ENCODE peak calls at places on chromosomes 16 and 17, in four cellular contexts. H is lung; I is naive thymus-derived CD4-positive, alpha-beta T cell; D is CD4-positive, alpha-beta memory T cell. Z is an unnamed sample.

GRCh38 chr17:43330876-43331639 is 67.7 kb upstream of the ARL4D start:
- DNase-seq in I (no peak), D (no peak), H (no peak), Z (no peak)

GRCh38 chr17:193841-194806 is 12.7 kb upstream of the DOC2B start:
- DNase-seq in H (no peak), D (no peak), I (no peak), Z (no peak)

GRCh38 chr17:68310141-68310540 is 18.8 kb downstream of the ARSG start:
- DNase-seq in H (no peak), D (peak; percentile 27), I (peak; percentile 32), Z (no peak)

GRCh38 chr17:79621151-79621940 is 10.5 kb upstream of the RBFOX3 start:
- DNase-seq in H (no peak), D (no peak), I (no peak), Z (peak; percentile 31)

GRCh38 chr16:19227643-19228042 is 57.9 kb upstream of the CLEC19A start:
- DNase-seq in D (no peak), H (no peak), I (no peak), Z (peak; percentile 40)

GRCh38 chr16:27245276-27246231 is 23.0 kb downstream of the NSMCE1 start:
- DNase-seq in I (no peak), H (no peak), D (no peak), Z (no peak)

GRCh38 chr17:80649672-80650338 is 105.2 kb downstream of the RPTOR start:
- DNase-seq in I (peak; percentile 59), D (peak; percentile 45), H (peak; percentile 47), Z (peak; percentile 81)

GRCh38 chr17:32763855-32764439 is 113.0 kb downstream of the MYO1D start:
- DNase-seq in D (no peak), I (no peak), H (no peak), Z (no peak)

GRCh38 chr17:68288375-68288774 is 2.6 kb downstream of the SLC16A6 start:
- DNase-seq in D (no peak), H (no peak), I (no peak), Z (peak; percentile 35)

GRCh38 chr17:73069164-73069774 is 23.2 kb downstream of the SLC39A11 start:
- DNase-seq in D (no peak), H (no peak), I (no peak), Z (no peak)

GRCh38 chr17:61414141-61414935 is 14.7 kb downstream of the TBX2 start:
- DNase-seq in I (no peak), D (no peak), H (peak; percentile 59), Z (peak; percentile 60)

GRCh38 chr17:77312786-77313599 is 172.2 kb downstream of the SEC14L1 start:
- DNase-seq in H (no peak), I (no peak), D (no peak), Z (no peak)

GRCh38 chr17:78154903-78155811 is 9.0 kb downstream of the C17orf99 start:
- DNase-seq in H (no peak), D (no peak), I (no peak), Z (no peak)

GRCh38 chr16:63806794-63807506 is 1314.9 kb downstream of the CDH11 start:
- DNase-seq in I (no peak), D (no peak), H (no peak), Z (no peak)

GRCh38 chr16:70331091-70331490 is 15.6 kb upstream of the DDX19A start:
- DNase-seq in D (no peak), H (no peak), I (no peak), Z (no peak)

GRCh38 chr17:61157246-61157887 is 242.3 kb upstream of the TBX2 start:
- DNase-seq in D (no peak), I (no peak), H (no peak), Z (no peak)

GRCh38 chr17:4480929-4481898 is 17.5 kb upstream of the SPNS2 start:
- DNase-seq in I (no peak), D (no peak), H (no peak), Z (no peak)

GRCh38 chr17:74211141-74211928 is 2.0 kb upstream of the TTYH2 start:
- DNase-seq in H (no peak), I (no peak), D (no peak), Z (no peak)

GRCh38 chr16:1723450-1724147 is 17.6 kb downstream of the MAPK8IP3 start:
- DNase-seq in H (no peak), D (peak; percentile 36), I (peak; percentile 40), Z (no peak)

GRCh38 chr17:57892820-57893595 is 43.2 kb upstream of the MRPS23 start:
- DNase-seq in I (no peak), H (peak; percentile 95), D (no peak), Z (peak; percentile 98)

GRCh38 chr17:74452841-74453661 is 13.4 kb upstream of the CD300A start:
- DNase-seq in I (no peak), H (no peak), D (no peak), Z (no peak)

GRCh38 chr16:64983983-64984382 is 137.9 kb downstream of the CDH11 start:
- DNase-seq in H (peak; percentile 29), I (no peak), D (no peak), Z (no peak)

GRCh38 chr17:79706931-79707382 is 23.8 kb upstream of the ENPP7 start:
- DNase-seq in H (no peak), I (no peak), D (no peak), Z (no peak)

GRCh38 chr17:41377546-41377945 is 4.6 kb downstream of the KRT34 start:
- DNase-seq in I (no peak), D (no peak), H (no peak), Z (no peak)

GRCh38 chr16:85173981-85174751 is 61.9 kb upstream of the CIBAR2 start:
- DNase-seq in I (no peak), D (no peak), H (no peak), Z (no peak)

GRCh38 chr17:10070690-10071089 is 127.7 kb downstream of the GAS7 start:
- DNase-seq in D (no peak), H (no peak), I (no peak), Z (no peak)

GRCh38 chr17:68054296-68054900 is 18.9 kb downstream of the KPNA2 start:
- DNase-seq in H (peak; percentile 57), I (no peak), D (no peak), Z (peak; percentile 68)

GRCh38 chr17:37737971-37738370 is 6.9 kb downstream of the HNF1B start:
- DNase-seq in I (no peak), H (no peak), D (no peak), Z (no peak)

GRCh38 chr17:69082696-69083095 is 22.0 kb upstream of the ABCA9 start:
- DNase-seq in I (no peak), H (no peak), D (no peak), Z (no peak)

GRCh38 chr17:66287911-66288310 is 14.5 kb upstream of the PRKCA start:
- DNase-seq in I (no peak), D (no peak), H (no peak), Z (no peak)

GRCh38 chr17:44559288-44560249 is 2.3 kb downstream of the FZD2 start:
- DNase-seq in D (no peak), H (no peak), I (no peak), Z (peak; percentile 70)
- H3K4me3 ChIP-seq in D (no peak overlapping the region), H (no peak overlapping the region), I (no peak overlapping the region), Z (peak overlapping the region; percentile 87)

GRCh38 chr16:4052801-4053662 is 63.2 kb downstream of the ADCY9 start:
- DNase-seq in D (no peak), I (no peak), H (peak; percentile 80), Z (no peak)
- H3K27ac ChIP-seq in D (no peak overlapping the region), I (no peak overlapping the region), H (peak overlapping the region; percentile 92), Z (peak overlapping the region; percentile 75)

GRCh38 chr16:47872228-47872627 is 283.6 kb downstream of the ABCC12 start:
- DNase-seq in H (no peak), D (no peak), I (no peak), Z (no peak)

GRCh38 chr16:47861999-47862398 is 293.8 kb downstream of the ABCC12 start:
- DNase-seq in D (no peak), H (no peak), I (no peak), Z (no peak)

DNA sequence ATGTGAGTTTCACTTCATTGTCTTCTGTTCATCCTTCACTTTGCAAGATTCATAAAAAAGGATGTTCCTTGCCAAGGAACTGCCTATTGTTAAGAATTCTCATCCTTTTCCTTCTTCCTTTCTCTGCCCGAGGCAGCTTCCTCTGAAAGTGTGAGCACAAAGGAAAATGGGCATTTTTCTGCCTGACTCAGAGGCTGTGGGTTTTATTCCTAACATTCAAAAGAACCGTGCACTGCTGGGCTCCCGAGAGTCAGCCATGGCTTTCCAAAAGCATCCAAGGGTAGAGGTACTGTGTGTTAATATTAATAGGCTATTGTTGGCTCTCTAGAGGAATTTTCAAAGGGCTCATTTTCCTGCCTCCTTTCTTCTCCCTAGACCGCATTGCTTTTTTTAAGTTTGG is 289.4 kb downstream of the ABCC12 start:
- DNase-seq in D (no peak), I (no peak), H (no peak), Z (no peak)
- H3K4me1 ChIP-seq in D (no peaks in the 10 kb centered on the region), I (no peaks in the 10 kb centered on the region), H (peaks cover 2% of the 10 kb centered on the region), Z (no peaks in the 10 kb centered on the region)

GRCh38 chr16:714079-714478 is 839 bp upstream of the METRN start:
- DNase-seq in H (no peak), D (no peak), I (no peak), Z (no peak)
- H3K4me3 ChIP-seq in H (no peak overlapping the region), D (no peak overlapping the region), I (no peak overlapping the region), Z (no peak overlapping the region)

GRCh38 chr16:73050115-73051099 is 2.5 kb upstream of the ZFHX3 start:
- DNase-seq in I (no peak), D (no peak), H (no peak), Z (no peak)

GRCh38 chr16:73052441-73053030 is 4.6 kb upstream of the ZFHX3 start:
- DNase-seq in D (no peak), H (no peak), I (no peak), Z (no peak)

GRCh38 chr16:73051903-73052302 is 4.0 kb upstream of the ZFHX3 start:
- DNase-seq in I (no peak), D (no peak), H (no peak), Z (no peak)

GRCh38 chr16:73053038-73053378 is 5.1 kb upstream of the ZFHX3 start:
- DNase-seq in H (no peak), D (no peak), I (no peak), Z (no peak)

DNA sequence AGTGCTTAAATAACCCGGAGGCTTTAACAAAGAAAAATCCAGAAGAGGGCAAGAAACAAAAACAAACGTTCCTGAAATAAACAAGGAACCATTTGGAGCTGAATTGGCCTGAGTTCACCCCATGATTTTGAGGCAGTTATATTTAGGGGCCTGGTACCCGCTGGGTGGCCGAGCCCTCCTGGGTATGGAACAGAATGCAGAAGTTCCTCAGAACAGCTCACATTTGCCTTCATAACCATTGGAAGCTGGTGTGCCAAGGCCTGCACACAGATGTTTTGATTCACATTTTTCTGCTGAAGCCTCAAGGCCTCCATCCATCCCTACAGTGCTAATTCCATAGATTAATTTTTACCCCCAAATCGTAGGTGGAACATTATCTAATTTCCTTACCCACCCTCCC is 3.3 kb upstream of the ZFHX3 start:
- DNase-seq in I (no peak), D (no peak), H (no peak), Z (no peak)
- H3K27ac ChIP-seq in I (no peak overlapping the region), D (no peak overlapping the region), H (no peak overlapping the region), Z (peak overlapping the region; percentile 98)

DNA sequence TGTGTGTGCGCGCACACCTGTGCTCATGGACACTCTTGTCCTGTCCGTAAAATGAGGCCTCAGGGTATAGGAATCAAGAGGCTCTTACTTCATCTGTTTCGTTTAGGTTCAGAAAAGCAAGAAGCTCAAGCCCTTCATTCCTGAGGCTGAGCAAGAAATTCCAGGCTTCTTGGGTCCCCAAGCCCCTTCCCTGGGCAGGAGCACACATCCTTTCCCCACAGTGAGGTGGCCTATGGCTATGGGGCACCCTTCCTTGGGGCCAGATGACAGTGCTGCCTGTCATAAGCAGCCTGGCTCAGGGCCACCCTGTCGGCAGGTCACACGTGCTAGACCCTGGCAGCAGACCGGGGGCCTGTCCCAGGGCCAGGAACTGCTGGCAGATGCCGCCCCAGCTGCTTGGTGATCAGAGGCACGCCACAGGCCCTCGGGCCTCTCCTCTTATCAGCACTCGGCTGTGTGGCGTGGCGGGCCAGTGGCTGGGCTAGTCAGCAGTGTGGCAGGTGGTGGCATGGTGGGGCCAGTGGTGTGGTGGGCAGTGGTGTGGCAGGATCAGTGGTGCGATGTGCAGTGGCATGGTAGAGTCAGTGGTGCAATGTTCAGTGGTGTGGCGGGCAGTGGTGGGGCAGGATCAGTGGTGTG is 50.2 kb downstream of the NKD1 start:
- DNase-seq in H (no peak), I (no peak), D (no peak), Z (no peak)
- H3K4me1 ChIP-seq in H (peaks cover 8% of the 10 kb centered on the region), I (peaks cover 32% of the 10 kb centered on the region), D (peaks cover 32% of the 10 kb centered on the region), Z (peaks cover 40% of the 10 kb centered on the region)

Z was measured in ascending aorta.